ENCODE peak calls at places on chromosomes 6 and 20, in four cellular contexts. K, C, P and O are unnamed samples.

GRCh38 chr6:28811873-28812272 is 111.9 kb downstream of the TRIM27 start:
- DNase-seq in K (no peak), C (no peak), P (no peak), O (no peak)

GRCh38 chr20:35615667-35616464 is at the start of gene SPAG4:
- DNase-seq in K (peak; percentile 94), C (peak; percentile 100), P (peak; percentile 100), O (peak; percentile 95)

GRCh38 chr6:130393306-130393705 is 27.5 kb downstream of the TMEM200A start:
- DNase-seq in K (no peak), C (no peak), P (no peak), O (no peak)

GRCh38 chr6:10558575-10558974 is 37.4 kb downstream of the GCNT2 start:
- DNase-seq in K (no peak), C (no peak), P (no peak), O (no peak)

GRCh38 chr6:44431118-44431725 is 43.7 kb downstream of the CDC5L start:
- DNase-seq in K (no peak), C (peak; percentile 7), P (peak; percentile 65), O (no peak)

GRCh38 chr6:168182908-168183612 is 104.0 kb upstream of the FRMD1 start:
- DNase-seq in K (no peak), C (no peak), P (no peak), O (no peak)

GRCh38 chr20:32356935-32357868 is 929 bp upstream of the ASXL1 start:
- DNase-seq in K (peak; percentile 61), C (no peak), P (peak; percentile 46), O (no peak)

GRCh38 chr20:61346996-61347906 is 95.2 kb downstream of the CDH4 start:
- DNase-seq in K (no peak), C (no peak), P (no peak), O (no peak)

GRCh38 chr6:149273318-149273717 is 44.2 kb upstream of the TAB2 start:
- DNase-seq in K (peak; percentile 60), C (no peak), P (no peak), O (no peak)

GRCh38 chr6:10175330-10175729 is 239.5 kb downstream of the TFAP2A start:
- DNase-seq in K (no peak), C (no peak), P (no peak), O (no peak)

GRCh38 chr6:16803294-16804006 is 42.2 kb upstream of the ATXN1 start:
- DNase-seq in K (peak; percentile 75), C (no peak), P (peak; percentile 80), O (peak; percentile 77)

GRCh38 chr6:3037578-3038365 is 30.5 kb upstream of the RIPK1 start:
- DNase-seq in K (no peak), C (no peak), P (no peak), O (no peak)

GRCh38 chr20:31721408-31722332 is 998 bp downstream of the BCL2L1 start:
- DNase-seq in K (peak; percentile 46), C (peak; percentile 4), P (no peak), O (no peak)

GRCh38 chr6:2718334-2719052 is 32.2 kb downstream of the MYLK4 start:
- DNase-seq in K (no peak), C (no peak), P (no peak), O (no peak)

GRCh38 chr20:58546756-58547526 is 31.7 kb upstream of the APCDD1L start:
- DNase-seq in K (no peak), C (no peak), P (no peak), O (no peak)